ENCODE peak calls at places on chromosome 6, in eight cellular contexts. M is stimulated activated CD4-positive, alpha-beta T cell treated with anti-CD3 and anti-CD28 coated beads, Interleukin-2, amount 100 ng/mL, for 24 hours; G is activated CD4-positive, alpha-beta T cell treated with anti-CD3 and anti-CD28 coated beads, Interleukin-2, amount 10 ng/mL, durations not matched to agents 7 days and 5 days; L is A549; Q is HFFc6; X is activated naive CD4-positive, alpha-beta T cell treated with anti-CD3 and anti-CD28 coated beads, Interleukin-2, amount 50 U/mL, for 16 hours; I is stimulated activated CD8-positive, alpha-beta memory T cell treated with anti-CD3 and anti-CD28 coated beads, Interleukin-4, amount 100 ng/mL, for 4 hours; K is GM12864. T is an unnamed sample.

GRCh38 chr6:73388800-73389512 is 5.7 kb upstream of the DDX43 start:
- DNase-seq in K (peak), G (peak), L (peak), X (peak), I (peak), M (peak), Q (peak), T (peak)

GRCh38 chr6:77173472-77174074 is 289.7 kb downstream of the HTR1B start:
- DNase-seq in I (no peak), M (no peak), G (no peak), K (no peak), Q (peak), X (no peak), L (no peak), T (peak)

GRCh38 chr6:150695652-150696051 is 96.0 kb downstream of the PLEKHG1 start:
- DNase-seq in G (no peak), L (no peak), Q (no peak), M (no peak), X (no peak), I (no peak), K (no peak), T (no peak)

GRCh38 chr6:136547336-136547735 is 2.9 kb downstream of the MAP7 start:
- DNase-seq in X (no peak), G (no peak), K (no peak), L (peak), I (no peak), Q (peak), M (no peak), T (no peak)

GRCh38 chr6:15752820-15753219 is 90.0 kb upstream of the DTNBP1 start:
- DNase-seq in K (no peak), I (no peak), L (no peak), Q (no peak), G (no peak), X (no peak), M (no peak), T (peak)

GRCh38 chr6:109349419-109349987 is 32.8 kb downstream of the CD164 start:
- DNase-seq in M (no peak), K (no peak), X (no peak), I (no peak), Q (peak), G (no peak), L (peak), T (peak)

GRCh38 chr6:149563203-149563927 is 2.8 kb upstream of the GINM1 start:
- DNase-seq in I (no peak), L (peak), Q (peak), K (no peak), M (no peak), G (no peak), X (no peak), T (peak)

GRCh38 chr6:168400044-168400443 is 40.9 kb upstream of the SMOC2 start:
- DNase-seq in Q (no peak), K (no peak), I (no peak), L (no peak), G (no peak), X (no peak), M (no peak), T (no peak)

GRCh38 chr6:86154852-86155251 is 512.2 kb upstream of the SYNCRIP start:
- DNase-seq in I (no peak), X (no peak), L (no peak), G (no peak), K (no peak), M (no peak), Q (no peak), T (no peak)

GRCh38 chr6:28597217-28597835 is 71.6 kb downstream of the GPX5 start:
- DNase-seq in M (peak), I (no peak), K (no peak), L (peak), X (peak), G (no peak), Q (peak), T (peak)

GRCh38 chr6:43887340-43887858 is 117.4 kb downstream of the VEGFA start:
- DNase-seq in Q (no peak), X (no peak), M (no peak), G (no peak), I (no peak), L (no peak), K (no peak), T (no peak)

GRCh38 chr6:43242908-43243648 is at the start of gene TTBK1:
- DNase-seq in I (no peak), X (peak), M (peak), K (no peak), Q (no peak), L (no peak), G (peak), T (no peak)

GRCh38 chr6:147947521-147947920 is 395.1 kb upstream of the SASH1 start:
- DNase-seq in Q (no peak), G (no peak), I (no peak), M (no peak), X (no peak), L (no peak), K (no peak), T (no peak)

GRCh38 chr6:17874753-17875152 is 112.7 kb downstream of the KIF13A start:
- DNase-seq in X (no peak), L (no peak), M (no peak), G (no peak), Q (no peak), I (no peak), K (no peak), T (no peak)

GRCh38 chr6:85127696-85128225 is 322.1 kb upstream of the NT5E start:
- DNase-seq in X (no peak), G (no peak), M (no peak), Q (no peak), I (no peak), L (no peak), K (no peak), T (peak)

GRCh38 chr6:46491201-46491788 is at the start of gene RCAN2:
- DNase-seq in I (no peak), L (peak), M (peak), K (no peak), X (peak), G (no peak), Q (no peak), T (peak)

GRCh38 chr6:26420607-26421235 is 18.6 kb downstream of the BTN3A1 start:
- DNase-seq in K (no peak), X (peak), M (no peak), G (peak), Q (peak), L (peak), I (no peak), T (peak)

GRCh38 chr6:36267731-36268477 is 2.0 kb upstream of the PNPLA1 start:
- DNase-seq in K (no peak), X (no peak), L (no peak), I (no peak), Q (no peak), M (no peak), G (no peak), T (no peak)

GRCh38 chr6:151317206-151317994 is 74.0 kb downstream of the ZBTB2 start:
- DNase-seq in M (no peak), X (no peak), G (no peak), L (peak), Q (peak), I (no peak), K (no peak), T (no peak)

GRCh38 chr6:37160922-37161778 is 8.8 kb upstream of the PIM1 start:
- DNase-seq in L (no peak), K (no peak), I (no peak), M (no peak), G (no peak), X (no peak), Q (peak), T (no peak)

GRCh38 chr6:149028767-149029405 is 282.1 kb downstream of the UST start:
- DNase-seq in I (no peak), M (peak), K (peak), Q (peak), X (peak), L (peak), G (peak), T (peak)

GRCh38 chr6:12636336-12636735 is 80.2 kb upstream of the PHACTR1 start:
- DNase-seq in M (no peak), X (no peak), G (no peak), K (no peak), Q (no peak), L (no peak), I (no peak), T (peak)

GRCh38 chr6:8435845-8436168 is 462 bp upstream of the SLC35B3 start:
- DNase-seq in M (no peak), X (no peak), L (peak), I (no peak), K (no peak), Q (no peak), G (no peak), T (no peak)

GRCh38 chr6:142474446-142475289 is 172.9 kb downstream of the ADGRG6 start:
- DNase-seq in K (peak), L (peak), X (no peak), I (no peak), M (no peak), G (peak), Q (peak), T (peak)

GRCh38 chr6:141548969-141549368 is 583.8 kb upstream of the GJE1 start:
- DNase-seq in G (no peak), X (no peak), L (no peak), M (no peak), I (no peak), Q (no peak), K (no peak), T (peak)

GRCh38 chr6:139778688-139779087 is 404.2 kb upstream of the CITED2 start:
- DNase-seq in X (no peak), L (no peak), I (no peak), Q (peak), M (no peak), G (no peak), K (no peak), T (peak)